ENCODE peak calls at places on chromosomes 7 and 10, in nine cellular contexts. B, P, L, F, O, M, A, X and C are unnamed samples.

GRCh38 chr7:10579561-10579960 is 394.1 kb upstream of the PHF14 start:
- DNase-seq in M (no peak), X (no peak), F (no peak), P (no peak), O (no peak), A (no peak), L (no peak), B (no peak), C (no peak)

GRCh38 chr7:87001214-87001613 is 58.2 kb downstream of the ELAPOR2 start:
- DNase-seq in L (no peak), B (no peak), M (no peak), P (no peak), X (peak), F (no peak), O (peak), A (no peak), C (no peak)

GRCh38 chr7:101099969-101100781 is 14.9 kb downstream of the TRIM56 start:
- DNase-seq in L (peak), P (peak), X (peak), B (peak), A (no peak), M (no peak), F (peak), O (peak), C (peak)

GRCh38 chr7:64308019-64308275 is 5.8 kb upstream of the ZNF736 start:
- DNase-seq in X (no peak), B (peak), A (no peak), O (no peak), P (peak), M (no peak), F (no peak), L (no peak), C (no peak)

GRCh38 chr10:122855745-122856144 is 10.1 kb upstream of the CUZD1 start:
- DNase-seq in X (peak), B (no peak), L (no peak), O (no peak), F (no peak), M (no peak), P (no peak), A (no peak), C (no peak)

GRCh38 chr7:104767826-104768536 is 246.0 kb upstream of the KMT2E start:
- DNase-seq in O (no peak), A (no peak), F (no peak), P (no peak), L (no peak), M (no peak), X (no peak), B (no peak), C (no peak)

GRCh38 chr10:90174531-90174930 is 473.1 kb downstream of the KIF20B start:
- DNase-seq in O (peak), A (no peak), B (no peak), M (no peak), L (no peak), F (no peak), X (peak), P (no peak), C (no peak)

GRCh38 chr7:135217645-135218509 is 6.6 kb upstream of the WDR91 start:
- DNase-seq in F (no peak), B (no peak), X (no peak), O (no peak), P (no peak), A (no peak), L (no peak), M (no peak), C (no peak)

GRCh38 chr10:111128331-111129167 is 51.7 kb downstream of the ADRA2A start:
- DNase-seq in F (no peak), X (no peak), A (no peak), B (no peak), M (no peak), O (peak), P (no peak), L (no peak), C (peak)

GRCh38 chr10:94194256-94194655 is 168.5 kb downstream of the NOC3L start:
- DNase-seq in L (no peak), B (no peak), M (no peak), X (peak), A (no peak), O (peak), F (no peak), P (no peak), C (no peak)

GRCh38 chr10:101840102-101840684 is 3.4 kb downstream of the KCNIP2 start:
- DNase-seq in L (no peak), M (no peak), F (no peak), A (no peak), B (no peak), P (peak), X (peak), O (peak), C (no peak)

GRCh38 chr10:25547391-25547790 is 372.6 kb downstream of the GPR158 start:
- DNase-seq in F (no peak), M (no peak), B (no peak), X (no peak), O (no peak), A (no peak), L (no peak), P (no peak), C (no peak)

GRCh38 chr10:72328045-72328828 is 26.5 kb downstream of the DNAJB12 start:
- DNase-seq in M (no peak), F (peak), X (peak), L (peak), A (no peak), B (peak), P (peak), O (peak), C (no peak)

GRCh38 chr10:80500572-80501380 is 36.9 kb upstream of the SH2D4B start:
- DNase-seq in F (no peak), M (peak), P (peak), O (peak), L (peak), B (no peak), X (no peak), A (no peak), C (peak)

GRCh38 chr7:40263752-40264390 is 129.1 kb downstream of the SUGCT start:
- DNase-seq in M (no peak), L (no peak), X (no peak), O (no peak), P (no peak), A (no peak), F (no peak), B (no peak), C (no peak)

GRCh38 chr10:72367301-72367970 is 12.7 kb upstream of the DNAJB12 start:
- DNase-seq in F (no peak), L (no peak), P (no peak), X (peak), M (no peak), A (no peak), O (peak), B (no peak), C (no peak)

GRCh38 chr10:78438094-78438906 is 404.6 kb downstream of the RPS24 start:
- DNase-seq in A (no peak), L (no peak), B (peak), F (no peak), M (no peak), O (no peak), P (peak), X (no peak), C (no peak)

GRCh38 chr10:46524471-46525176 is 31.8 kb downstream of the GPRIN2 start:
- DNase-seq in L (no peak), B (peak), P (peak), O (peak), M (peak), A (no peak), F (peak), X (peak), C (peak)

GRCh38 chr7:94028768-94029167 is 24.6 kb upstream of the BET1 start:
- DNase-seq in X (peak), P (no peak), A (no peak), O (peak), L (no peak), F (no peak), M (no peak), B (no peak), C (no peak)

GRCh38 chr7:54354436-54354835 is 187.7 kb upstream of the VSTM2A start:
- DNase-seq in B (no peak), M (no peak), A (no peak), P (no peak), L (no peak), F (no peak), X (no peak), O (peak), C (no peak)

GRCh38 chr10:124653811-124654651 is 90.1 kb downstream of the FAM53B start:
- DNase-seq in F (no peak), L (peak), O (no peak), B (no peak), P (no peak), M (no peak), A (no peak), X (no peak), C (no peak)

GRCh38 chr10:20885678-20886077 is 11.4 kb downstream of the NEBL start:
- DNase-seq in P (no peak), O (peak), X (no peak), A (no peak), F (no peak), L (no peak), M (no peak), B (no peak), C (no peak)

GRCh38 chr7:116443101-116443523 is 56.4 kb upstream of the CAV2 start:
- DNase-seq in F (no peak), L (no peak), P (no peak), B (no peak), A (no peak), O (peak), X (peak), M (no peak), C (no peak)

GRCh38 chr7:138001529-138002095 is at the start of gene CREB3L2:
- DNase-seq in M (peak), X (peak), L (peak), P (peak), B (no peak), A (peak), F (peak), O (peak), C (no peak)

GRCh38 chr10:90983940-90984549 is 63.2 kb upstream of the ANKRD1 start:
- DNase-seq in O (no peak), A (no peak), M (no peak), P (no peak), F (no peak), L (no peak), B (no peak), X (no peak), C (no peak)

GRCh38 chr7:151940048-151940845 is 16.0 kb upstream of the GALNTL5 start:
- DNase-seq in F (no peak), A (no peak), P (no peak), B (no peak), O (peak), M (no peak), X (peak), L (no peak), C (no peak)

GRCh38 chr7:150716939-150717338 is 526 bp downstream of the GIMAP1 start:
- DNase-seq in X (no peak), F (no peak), B (no peak), M (no peak), L (no peak), A (no peak), O (no peak), P (no peak), C (no peak)

GRCh38 chr7:105016083-105017075 is 2.4 kb downstream of the KMT2E start:
- DNase-seq in B (no peak), M (no peak), X (no peak), A (no peak), P (no peak), O (no peak), L (no peak), F (no peak), C (no peak)

GRCh38 chr10:25858076-25858475 is 76.0 kb upstream of the MYO3A start:
- DNase-seq in B (no peak), A (no peak), F (no peak), M (no peak), P (no peak), X (no peak), O (no peak), L (no peak), C (no peak)

GRCh38 chr10:6912424-6912823 is 332.3 kb upstream of the PRKCQ start:
- DNase-seq in O (peak), X (peak), F (no peak), B (no peak), P (no peak), L (no peak), M (no peak), A (no peak), C (no peak)

GRCh38 chr7:114468844-114469243 is 54.2 kb downstream of the FOXP2 start:
- DNase-seq in L (no peak), A (no peak), M (no peak), P (no peak), B (no peak), O (peak), F (no peak), X (peak), C (no peak)

GRCh38 chr7:44131173-44132009 is 8.0 kb upstream of the POLD2 start:
- DNase-seq in M (no peak), P (peak), L (no peak), B (no peak), X (peak), F (peak), O (peak), A (peak), C (no peak)

GRCh38 chr10:2122431-2123124 is 385.3 kb upstream of the ADARB2 start:
- DNase-seq in M (no peak), B (no peak), A (no peak), O (no peak), X (no peak), L (no peak), P (no peak), F (no peak), C (no peak)

GRCh38 chr10:71796749-71797405 is 23.6 kb upstream of the VSIR start:
- DNase-seq in L (no peak), X (no peak), F (no peak), M (no peak), P (peak), O (no peak), A (no peak), B (no peak), C (no peak)

GRCh38 chr7:44486693-44487092 is 3.8 kb downstream of the NUDCD3 start:
- DNase-seq in A (no peak), F (no peak), O (peak), L (no peak), P (peak), B (no peak), X (peak), M (no peak), C (no peak)

GRCh38 chr7:128913856-128914565 is 3.5 kb upstream of the KCP start:
- DNase-seq in F (no peak), B (no peak), A (no peak), X (no peak), O (no peak), M (no peak), P (no peak), L (no peak), C (peak)

GRCh38 chr7:71829499-71829898 is 582.6 kb downstream of the CALN1 start:
- DNase-seq in L (no peak), B (no peak), A (no peak), M (no peak), P (no peak), F (no peak), X (no peak), O (no peak), C (no peak)

GRCh38 chr7:51430480-51431086 is 114.0 kb upstream of the COBL start:
- DNase-seq in B (peak), X (peak), L (peak), A (peak), M (no peak), P (peak), F (no peak), O (peak), C (no peak)

GRCh38 chr7:108592633-108593277 is 23.1 kb downstream of the DNAJB9 start:
- DNase-seq in O (no peak), F (no peak), X (peak), P (no peak), M (no peak), A (no peak), B (no peak), L (no peak), C (no peak)
- TF ChIP-seq CTCF in O (peak), F (peak), X (no peak), P (no peak), M (no peak), A (peak), B (no peak), L (peak), C (no peak)

GRCh38 chr10:120221873-120222485 is 235.0 kb upstream of the PLPP4 start:
- DNase-seq in A (peak), P (peak), B (no peak), F (no peak), L (no peak), M (no peak), X (no peak), O (peak), C (no peak)
- TF ChIP-seq CTCF in A (peak), P (peak), B (no peak), F (peak), L (no peak), M (no peak), X (peak), O (peak), C (peak)

GRCh38 chr7:157136372-157136771 is 2.4 kb upstream of the UBE3C start:
- DNase-seq in X (peak), O (peak), A (no peak), P (no peak), L (no peak), B (no peak), F (no peak), M (no peak), C (no peak)
- TF ChIP-seq CTCF in X (peak), O (peak), A (peak), P (no peak), L (no peak), B (no peak), F (peak), M (no peak), C (peak)

DNA sequence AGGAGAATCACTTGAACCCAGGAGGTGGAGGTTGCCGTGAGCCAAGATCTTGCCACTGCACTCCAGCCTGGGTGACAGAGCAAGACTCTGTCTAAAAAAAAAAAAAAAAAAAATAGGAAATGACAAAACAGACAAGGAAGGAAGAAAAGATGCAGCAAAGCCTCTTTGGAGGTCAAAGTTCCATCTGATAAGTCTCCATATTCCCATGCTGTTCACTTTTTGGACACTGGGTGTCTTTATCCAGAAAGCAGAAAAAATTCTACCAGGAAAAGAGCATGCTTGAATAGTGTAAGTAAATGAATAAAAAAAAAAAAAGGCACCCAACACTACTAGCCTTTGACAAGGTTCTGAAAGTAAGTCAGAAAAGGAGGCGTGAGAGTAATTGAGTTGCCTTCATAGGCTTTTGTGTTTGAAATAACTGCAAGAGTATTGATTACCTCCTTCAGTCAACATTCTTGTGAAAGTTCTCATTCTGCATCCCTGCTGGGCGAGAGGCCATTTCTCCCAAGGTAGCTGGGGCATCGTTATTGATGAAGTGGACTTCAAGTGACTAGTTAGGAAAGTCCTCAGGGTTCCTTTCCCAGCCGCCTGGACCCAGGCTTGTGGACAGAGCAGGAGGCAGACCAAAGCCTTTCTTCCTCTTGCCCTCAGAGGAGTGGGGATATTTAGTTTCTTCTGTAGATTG is 133.3 kb upstream of the KIF5B start:
- DNase-seq in X (peak), A (peak), F (no peak), M (no peak), O (peak), B (no peak), P (no peak), L (no peak), C (no peak)
- TF ChIP-seq CTCF in X (peak), A (peak), F (peak), M (no peak), O (peak), B (no peak), P (no peak), L (no peak), C (peak)

GRCh38 chr7:46687203-46687602 is 766.1 kb upstream of the IGFBP3 start:
- DNase-seq in M (no peak), X (no peak), P (no peak), O (no peak), L (no peak), B (no peak), A (no peak), F (no peak), C (no peak)

GRCh38 chr7:46682841-46683624 is 762.0 kb upstream of the IGFBP3 start:
- DNase-seq in F (no peak), P (no peak), X (peak), B (no peak), M (no peak), A (no peak), O (peak), L (no peak), C (no peak)

GRCh38 chr7:46680147-46680546 is 759.1 kb upstream of the IGFBP3 start:
- DNase-seq in F (no peak), X (no peak), P (no peak), L (no peak), O (peak), A (no peak), M (no peak), B (no peak), C (no peak)

GRCh38 chr7:46681865-46682503 is 760.9 kb upstream of the IGFBP3 start:
- DNase-seq in P (no peak), X (no peak), A (no peak), M (no peak), L (peak), F (no peak), O (peak), B (peak), C (no peak)

GRCh38 chr7:46685051-46685450 is 764.0 kb upstream of the IGFBP3 start:
- DNase-seq in F (no peak), L (no peak), O (peak), X (no peak), P (no peak), B (no peak), M (no peak), A (no peak), C (no peak)
- TF ChIP-seq CTCF in F (peak), L (no peak), O (peak), X (no peak), P (no peak), B (no peak), M (no peak), A (no peak), C (no peak)

DNA sequence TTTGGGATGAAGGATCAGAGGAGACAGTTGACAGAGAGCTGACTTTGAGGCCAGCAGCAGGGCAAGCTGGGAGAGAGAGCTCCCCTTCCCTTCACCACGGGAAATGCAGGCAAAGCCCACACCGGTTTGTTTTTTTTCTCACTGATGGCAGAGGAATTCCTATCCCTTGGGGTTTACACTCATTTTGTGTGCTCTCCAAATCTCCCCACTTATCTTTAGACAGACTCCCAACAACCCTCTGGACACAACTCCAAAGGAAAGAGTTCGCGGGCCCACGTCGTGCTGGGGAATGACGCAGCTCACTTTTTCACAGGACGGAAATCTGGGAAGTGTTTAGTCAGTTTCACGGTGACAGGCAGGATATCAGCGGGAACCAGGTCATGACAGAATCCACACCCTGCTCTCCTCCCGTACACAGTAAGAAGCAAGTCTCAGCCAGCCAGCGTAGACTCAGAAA is 68.3 kb upstream of the FAM171A1 start:
- DNase-seq in M (no peak), L (peak), B (peak), X (peak), O (peak), P (no peak), A (no peak), F (no peak), C (no peak)
- TF ChIP-seq CTCF in M (no peak), L (peak), B (peak), X (peak), O (peak), P (no peak), A (peak), F (no peak), C (no peak)

GRCh38 chr7:4929005-4929404 is 30.0 kb downstream of the MMD2 start:
- DNase-seq in A (no peak), X (no peak), L (no peak), M (no peak), F (no peak), P (no peak), B (no peak), O (no peak), C (no peak)
- TF ChIP-seq CTCF in A (no peak), X (no peak), L (no peak), M (no peak), F (no peak), P (no peak), B (no peak), O (no peak), C (no peak)